ENCODE peak calls at places on chromosomes 3 and 15, in nine cellular contexts. D is nucleus accumbens; Y is putamen; W is CD4-positive, alpha-beta T cell; V is activated CD4-positive, alpha-beta T cell treated with anti-CD3 and anti-CD28 coated beads, Interleukin-2, amount 10 ng/mL, durations not matched to agents 24 days and 14 days; A is GM12865; X is NCI-H226; O is T-helper 22 cell; B is GM04504. H is an unnamed sample.

GRCh38 chr3:142888484-142889262 is at the start of gene PCOLCE2:
- DNase-seq in D (peak), Y (no peak), W (no peak), V (peak), A (peak), X (no peak), O (no peak), B (no peak), H (peak)

GRCh38 chr3:62525276-62525675 is 151.9 kb upstream of the FEZF2 start:
- DNase-seq in D (no peak), Y (no peak), W (no peak), V (no peak), A (no peak), X (no peak), O (no peak), B (no peak), H (no peak)

GRCh38 chr3:39154323-39155021 is 1.1 kb upstream of the CSRNP1 start:
- DNase-seq in D (peak), Y (no peak), W (no peak), V (peak), A (no peak), X (peak), O (no peak), B (no peak), H (no peak)

GRCh38 chr3:146640955-146641867 is 36.1 kb upstream of the PLSCR5 start:
- DNase-seq in D (no peak), Y (peak), W (no peak), V (peak), A (peak), X (peak), O (no peak), B (peak), H (peak)

GRCh38 chr15:98794211-98794610 is 145.9 kb downstream of the IGF1R start:
- DNase-seq in D (no peak), Y (no peak), W (no peak), V (no peak), A (no peak), X (no peak), O (no peak), B (no peak), H (no peak)

GRCh38 chr3:101676219-101676764 is 640 bp downstream of the ZBTB11 start:
- DNase-seq in D (no peak), Y (peak), W (peak), V (peak), A (peak), X (peak), O (peak), B (peak), H (peak)

GRCh38 chr3:177190701-177191100 is 6.6 kb downstream of the TBL1XR1 start:
- DNase-seq in D (no peak), Y (no peak), W (no peak), V (no peak), A (no peak), X (no peak), O (no peak), B (peak), H (no peak)

GRCh38 chr15:32818758-32819405 is 101.1 kb downstream of the GREM1 start:
- DNase-seq in D (no peak), Y (no peak), W (no peak), V (no peak), A (no peak), X (peak), O (no peak), B (peak), H (no peak)

GRCh38 chr15:57218826-57219576 is 157.3 kb upstream of the CGNL1 start:
- DNase-seq in D (no peak), Y (peak), W (no peak), V (no peak), A (peak), X (no peak), O (no peak), B (peak), H (no peak)

GRCh38 chr3:81307221-81307620 is 454.2 kb downstream of the GBE1 start:
- DNase-seq in D (no peak), Y (no peak), W (no peak), V (no peak), A (no peak), X (no peak), O (no peak), B (no peak), H (no peak)

GRCh38 chr3:53939081-53939582 is 47.5 kb upstream of the SELENOK start:
- DNase-seq in D (no peak), Y (no peak), W (no peak), V (no peak), A (no peak), X (no peak), O (no peak), B (no peak), H (no peak)

GRCh38 chr3:61808526-61808925 is 247.2 kb downstream of the PTPRG start:
- DNase-seq in D (no peak), Y (no peak), W (no peak), V (no peak), A (no peak), X (no peak), O (no peak), B (no peak), H (no peak)

GRCh38 chr3:154151969-154152368 is 30.8 kb downstream of the ARHGEF26 start:
- DNase-seq in D (no peak), Y (no peak), W (no peak), V (no peak), A (no peak), X (peak), O (no peak), B (peak), H (no peak)

GRCh38 chr3:38018296-38019266 is 10.9 kb downstream of the PLCD1 start:
- DNase-seq in D (no peak), Y (no peak), W (no peak), V (no peak), A (no peak), X (no peak), O (no peak), B (no peak), H (no peak)

GRCh38 chr15:76114561-76114960 is 54.8 kb downstream of the TMEM266 start:
- DNase-seq in D (no peak), Y (no peak), W (no peak), V (no peak), A (no peak), X (no peak), O (no peak), B (no peak), H (no peak)

GRCh38 chr3:164458986-164459385 is 619.3 kb downstream of the SI start:
- DNase-seq in D (no peak), Y (no peak), W (no peak), V (no peak), A (no peak), X (peak), O (no peak), B (peak), H (no peak)

GRCh38 chr3:190288836-190289235 is 33.4 kb downstream of the CLDN1 start:
- DNase-seq in D (no peak), Y (no peak), W (no peak), V (no peak), A (no peak), X (no peak), O (no peak), B (no peak), H (no peak)

GRCh38 chr3:122416966-122417365 is 1.1 kb upstream of the WDR5B start:
- DNase-seq in D (no peak), Y (no peak), W (no peak), V (no peak), A (no peak), X (no peak), O (no peak), B (no peak), H (no peak)

GRCh38 chr3:116338713-116339112 is 106.6 kb downstream of the LSAMP start:
- DNase-seq in D (no peak), Y (no peak), W (no peak), V (no peak), A (no peak), X (no peak), O (no peak), B (no peak), H (no peak)

GRCh38 chr3:64740232-64740631 is 52.4 kb upstream of the ADAMTS9 start:
- DNase-seq in D (no peak), Y (no peak), W (no peak), V (no peak), A (no peak), X (no peak), O (no peak), B (no peak), H (no peak)

GRCh38 chr3:126320517-126321293 is 36.5 kb downstream of the KLF15 start:
- DNase-seq in D (no peak), Y (no peak), W (no peak), V (peak), A (no peak), X (no peak), O (no peak), B (no peak), H (no peak)

GRCh38 chr3:40468018-40468417 is 8.9 kb upstream of the ZNF619 start:
- DNase-seq in D (no peak), Y (no peak), W (no peak), V (no peak), A (no peak), X (no peak), O (no peak), B (no peak), H (no peak)

GRCh38 chr15:42018306-42019224 is 2.3 kb downstream of the PLA2G4E start:
- DNase-seq in D (no peak), Y (no peak), W (no peak), V (no peak), A (no peak), X (no peak), O (no peak), B (no peak), H (no peak)

GRCh38 chr3:100440895-100441294 is 39.6 kb downstream of the LNP1 start:
- DNase-seq in D (no peak), Y (no peak), W (no peak), V (peak), A (no peak), X (no peak), O (no peak), B (no peak), H (no peak)

GRCh38 chr15:82880704-82881103 is 71.3 kb downstream of the WHAMM start:
- DNase-seq in D (no peak), Y (no peak), W (no peak), V (no peak), A (peak), X (no peak), O (no peak), B (no peak), H (no peak)

GRCh38 chr3:48414376-48415250 is 15.3 kb downstream of the PLXNB1 start:
- DNase-seq in D (peak), Y (no peak), W (no peak), V (no peak), A (no peak), X (no peak), O (no peak), B (no peak), H (no peak)

GRCh38 chr15:66285462-66286280 is 7.7 kb upstream of the DIS3L start:
- DNase-seq in D (no peak), Y (no peak), W (no peak), V (no peak), A (no peak), X (no peak), O (no peak), B (no peak), H (no peak)